ENCODE peak calls at places on chromosomes 6 and 20, in seven cellular contexts. H is dorsolateral prefrontal cortex, D is AG04450, E is B cell, Z is fibroblast of lung, X is tibial nerve, P is spleen. Y is an unnamed sample.

GRCh38 chr6:83265384-83265783 is 72.2 kb downstream of the RWDD2A start:
- DNase-seq in H (no peak), D (peak; percentile 23), P (no peak), Z (peak; percentile 75), X (no peak), E (no peak), Y (no peak)

GRCh38 chr6:110404602-110405001 is 10.8 kb downstream of the DDO start:
- DNase-seq in X (no peak), E (no peak), Z (no peak), D (no peak), H (no peak), P (no peak), Y (no peak)

GRCh38 chr6:158649289-158650143 is at the start of gene SYTL3:
- DNase-seq in Z (peak; percentile 88), E (peak; percentile 48), D (no peak), H (no peak), X (no peak), P (peak; percentile 92), Y (peak; percentile 59)

GRCh38 chr6:4640139-4640538 is 136.1 kb upstream of the CDYL start:
- DNase-seq in H (no peak), D (peak; percentile 27), P (no peak), Z (peak; percentile 33), X (no peak), E (no peak), Y (no peak)

GRCh38 chr6:5361371-5361770 is 100.1 kb downstream of the FARS2 start:
- DNase-seq in Z (peak; percentile 44), E (no peak), H (no peak), D (no peak), X (no peak), P (no peak), Y (no peak)

GRCh38 chr6:151772436-151772835 is 35.0 kb upstream of the ESR1 start:
- DNase-seq in X (no peak), Z (no peak), H (no peak), E (no peak), D (no peak), P (no peak), Y (no peak)

GRCh38 chr6:56491606-56492328 is 150.9 kb downstream of the DST start:
- DNase-seq in H (no peak), X (peak; percentile 35), E (no peak), Z (peak; percentile 34), D (no peak), P (no peak), Y (no peak)

GRCh38 chr6:126682440-126682839 is 342.5 kb downstream of the CENPW start:
- DNase-seq in H (no peak), X (no peak), P (no peak), D (no peak), Z (no peak), E (no peak), Y (no peak)

GRCh38 chr6:1644516-1644915 is 34.8 kb downstream of the FOXC1 start:
- DNase-seq in H (no peak), Z (no peak), E (no peak), P (no peak), X (no peak), D (no peak), Y (no peak)

GRCh38 chr20:31823360-31824124 is 4.4 kb downstream of the MYLK2 start:
- DNase-seq in X (no peak), H (no peak), D (no peak), Z (no peak), P (no peak), E (no peak), Y (no peak)

GRCh38 chr6:79548310-79548709 is 11.1 kb upstream of the LCA5 start:
- DNase-seq in H (no peak), P (no peak), Z (no peak), E (no peak), D (no peak), X (no peak), Y (no peak)
- TF ChIP-seq CTCF in H (no peak), P (no peak), Z (no peak), E (no peak), D (no peak), X (no peak), Y (no peak)

GRCh38 chr20:33183292-33183691 is 15.3 kb downstream of the BPIFA2 start:
- DNase-seq in D (no peak), P (no peak), H (no peak), X (no peak), E (no peak), Z (no peak), Y (no peak)

GRCh38 chr20:33180169-33180568 is 12.2 kb downstream of the BPIFA2 start:
- DNase-seq in D (no peak), P (no peak), E (no peak), Z (no peak), X (no peak), H (no peak), Y (no peak)

GRCh38 chr20:33177866-33178265 is 9.9 kb downstream of the BPIFA2 start:
- DNase-seq in E (no peak), Z (no peak), D (no peak), P (no peak), H (no peak), X (no peak), Y (no peak)

GRCh38 chr20:33178726-33179125 is 10.8 kb downstream of the BPIFA2 start:
- DNase-seq in D (no peak), H (no peak), P (no peak), X (no peak), Z (no peak), E (no peak), Y (no peak)

GRCh38 chr20:33181482-33182093 is 13.6 kb downstream of the BPIFA2 start:
- DNase-seq in X (no peak), Z (no peak), P (no peak), H (no peak), D (no peak), E (no peak), Y (no peak)
- TF ChIP-seq CTCF in X (no peak), Z (no peak), P (no peak), H (no peak), D (no peak), E (no peak), Y (no peak)

GRCh38 chr20:49982346-49983122 is at the start of gene SNAI1:
- DNase-seq in P (peak; percentile 94), H (peak; percentile 66), D (peak; percentile 73), X (peak; percentile 45), Z (peak; percentile 82), E (peak; percentile 99), Y (peak; percentile 99)
- TF ChIP-seq CTCF in P (peak; percentile 69), H (peak; percentile 61), D (peak; percentile 45), X (peak; percentile 68), Z (peak; percentile 6), E (peak; percentile 68), Y (no peak)

GRCh38 chr20:46962452-46963195 is 68.0 kb downstream of the EYA2 start:
- DNase-seq in Z (no peak), X (no peak), E (no peak), H (no peak), D (no peak), P (peak; percentile 68), Y (no peak)
- TF ChIP-seq CTCF in Z (no peak), X (no peak), E (no peak), H (no peak), D (no peak), P (no peak), Y (no peak)

GRCh38 chr20:36836591-36837329 is 39.2 kb upstream of the TLDC2 start:
- DNase-seq in X (no peak), P (peak; percentile 90), E (peak; percentile 51), H (peak; percentile 53), D (no peak), Z (no peak), Y (peak; percentile 82)
- TF ChIP-seq CTCF in X (peak; percentile 14), P (peak; percentile 46), E (peak; percentile 63), H (peak; percentile 50), D (peak; percentile 51), Z (peak; percentile 48), Y (peak; percentile 66)

GRCh38 chr6:118650500-118651281 is 700 bp downstream of the CEP85L start:
- DNase-seq in D (no peak), P (peak; percentile 89), Z (peak; percentile 73), E (peak; percentile 64), X (peak; percentile 40), H (no peak), Y (peak; percentile 59)

GRCh38 chr6:118649918-118650499 is 1.4 kb downstream of the CEP85L start:
- DNase-seq in H (no peak), E (no peak), X (no peak), Z (no peak), D (no peak), P (no peak), Y (no peak)

GRCh38 chr6:118652051-118652699 is 784 bp upstream of the CEP85L start:
- DNase-seq in Z (no peak), D (no peak), X (no peak), E (no peak), H (no peak), P (no peak), Y (peak; percentile 13)

GRCh38 chr6:118648866-118649554 is 2.4 kb downstream of the CEP85L start:
- DNase-seq in E (no peak), Z (no peak), D (no peak), X (no peak), H (no peak), P (no peak), Y (no peak)

GRCh38 chr6:118651282-118652050 is at the start of gene CEP85L:
- DNase-seq in H (peak; percentile 84), P (peak; percentile 98), Z (peak; percentile 88), E (peak; percentile 95), D (peak; percentile 56), X (peak; percentile 78), Y (peak; percentile 98)
- TF ChIP-seq CTCF in H (no peak), P (no peak), Z (no peak), E (no peak), D (no peak), X (peak; percentile 77), Y (no peak)